ENCODE peak calls at places on chromosomes 16 and 17, in six cellular contexts. M is sigmoid colon, P is A549, N is stomach, V is K562, H is esophagus muscularis mucosa. Y is an unnamed sample.

GRCh38 chr17:33127706-33128105 is 136.1 kb downstream of the SPACA3 start:
- DNase-seq in H (no peak), V (no peak), N (no peak), P (no peak), M (no peak), Y (no peak)

GRCh38 chr17:49325980-49326379 is 36.1 kb downstream of the ZNF652 start:
- DNase-seq in P (no peak), V (no peak), H (no peak), M (no peak), N (no peak), Y (no peak)

GRCh38 chr17:81549826-81550225 is 2.3 kb downstream of the FAAP100 start:
- DNase-seq in V (no peak), H (no peak), N (no peak), P (no peak), M (no peak), Y (no peak)

GRCh38 chr16:89841275-89841674 is 13.0 kb downstream of the SPIRE2 start:
- DNase-seq in N (no peak), P (no peak), V (no peak), M (no peak), H (no peak), Y (no peak)

GRCh38 chr16:24075929-24076716 is 180.0 kb upstream of the CACNG3 start:
- DNase-seq in P (no peak), H (no peak), N (no peak), M (no peak), V (peak), Y (no peak)

GRCh38 chr16:3027983-3028715 is 4.3 kb downstream of the THOC6 start:
- DNase-seq in V (peak), N (peak), M (peak), H (no peak), P (peak), Y (peak)

GRCh38 chr17:2770129-2770528 is 20.7 kb upstream of the CCDC92B start:
- DNase-seq in M (no peak), H (no peak), P (no peak), N (no peak), V (no peak), Y (no peak)

GRCh38 chr16:23424292-23424958 is 28.6 kb downstream of the COG7 start:
- DNase-seq in H (no peak), N (no peak), M (peak), V (no peak), P (peak), Y (peak)

GRCh38 chr16:74999208-74999682 is 421 bp downstream of the ZNRF1 start:
- DNase-seq in P (no peak), M (peak), N (no peak), H (peak), V (peak), Y (peak)

GRCh38 chr16:3859875-3860274 is 20.6 kb downstream of the CREBBP start:
- DNase-seq in H (no peak), M (no peak), V (no peak), N (no peak), P (no peak), Y (no peak)

GRCh38 chr16:61323456-61323855 is 712.8 kb downstream of the CDH8 start:
- DNase-seq in P (no peak), M (no peak), H (no peak), V (no peak), N (no peak), Y (no peak)

GRCh38 chr16:57192720-57193486 is 6.8 kb downstream of the RSPRY1 start:
- DNase-seq in N (no peak), P (no peak), H (no peak), M (no peak), V (no peak), Y (no peak)

GRCh38 chr17:63519972-63520882 is 2.9 kb upstream of the KCNH6 start:
- DNase-seq in V (no peak), P (peak), H (no peak), N (no peak), M (no peak), Y (no peak)

GRCh38 chr17:72237223-72237622 is 116.4 kb downstream of the SOX9 start:
- DNase-seq in P (no peak), N (no peak), V (no peak), M (no peak), H (no peak), Y (no peak)

GRCh38 chr17:58840820-58841612 is 85.4 kb downstream of the PPM1E start:
- DNase-seq in M (no peak), N (no peak), P (no peak), V (no peak), H (no peak), Y (no peak)

GRCh38 chr17:76071497-76072148 is 694 bp downstream of the SRP68 start:
- DNase-seq in P (no peak), M (no peak), H (no peak), V (peak), N (no peak), Y (no peak)

GRCh38 chr17:79992657-79993389 is 42.8 kb downstream of the TBC1D16 start:
- DNase-seq in H (no peak), M (no peak), V (no peak), P (no peak), N (no peak), Y (no peak)

GRCh38 chr17:60167095-60167741 is 17.4 kb downstream of the CA4 start:
- DNase-seq in V (no peak), H (no peak), P (no peak), M (no peak), N (peak), Y (no peak)

GRCh38 chr17:73452056-73452455 is 140.3 kb upstream of the CDC42EP4 start:
- DNase-seq in N (no peak), V (no peak), H (no peak), M (no peak), P (no peak), Y (no peak)

GRCh38 chr17:58332720-58333395 is 4.3 kb upstream of the TSPOAP1 start:
- DNase-seq in M (no peak), N (no peak), P (no peak), H (no peak), V (no peak), Y (no peak)

GRCh38 chr17:3903881-3904286 is 11.0 kb upstream of the CAMKK1 start:
- DNase-seq in P (no peak), N (no peak), H (no peak), M (no peak), V (no peak), Y (no peak)

GRCh38 chr17:21239680-21240374 is 13.4 kb downstream of the NATD1 start:
- DNase-seq in V (peak), H (no peak), N (no peak), M (no peak), P (peak), Y (no peak)

GRCh38 chr17:65783845-65784334 is 222.4 kb upstream of the AXIN2 start:
- DNase-seq in H (no peak), P (peak), N (no peak), V (no peak), M (no peak), Y (peak)

DNA sequence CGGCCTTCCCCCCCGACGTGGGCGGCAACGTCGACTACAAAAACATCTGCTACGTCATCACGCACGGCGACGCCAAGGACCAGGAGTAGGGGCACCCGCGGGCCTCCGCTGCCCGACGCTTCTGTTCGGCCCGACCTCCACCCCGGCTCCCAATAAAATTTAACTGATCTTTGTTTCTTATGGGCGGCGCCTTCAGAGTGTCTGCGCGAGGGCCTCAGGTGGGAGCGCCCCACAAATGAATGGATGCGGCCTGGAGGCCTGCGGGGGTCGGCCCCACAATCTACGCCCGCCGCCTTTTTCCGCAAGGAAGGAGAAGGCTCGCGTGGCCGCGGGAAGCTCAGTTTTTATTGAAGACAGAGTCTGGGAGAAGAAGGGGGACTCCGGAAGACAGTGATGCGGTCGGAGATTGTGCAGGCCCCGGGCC is 3.2 kb downstream of the MYL11 start:
- DNase-seq in M (peak), P (peak), V (peak), N (peak), H (peak), Y (peak)
- TF ChIP-seq EP300 in M (no peak), P (no peak), V (no peak), N (peak), H (no peak), Y (no peak)

GRCh38 chr16:85854935-85855334 is 44.0 kb upstream of the IRF8 start:
- DNase-seq in H (no peak), M (no peak), P (no peak), N (no peak), V (no peak), Y (no peak)
- H3K4me3 ChIP-seq in H (no peak), M (no peak), P (no peak), N (no peak), V (no peak), Y (no peak)

GRCh38 chr16:87457724-87458423 is 35.0 kb downstream of the ZCCHC14 start:
- DNase-seq in N (no peak), H (no peak), M (no peak), P (no peak), V (no peak), Y (no peak)
- TF ChIP-seq EP300 in N (no peak), H (no peak), M (no peak), P (no peak), V (no peak), Y (no peak)

DNA sequence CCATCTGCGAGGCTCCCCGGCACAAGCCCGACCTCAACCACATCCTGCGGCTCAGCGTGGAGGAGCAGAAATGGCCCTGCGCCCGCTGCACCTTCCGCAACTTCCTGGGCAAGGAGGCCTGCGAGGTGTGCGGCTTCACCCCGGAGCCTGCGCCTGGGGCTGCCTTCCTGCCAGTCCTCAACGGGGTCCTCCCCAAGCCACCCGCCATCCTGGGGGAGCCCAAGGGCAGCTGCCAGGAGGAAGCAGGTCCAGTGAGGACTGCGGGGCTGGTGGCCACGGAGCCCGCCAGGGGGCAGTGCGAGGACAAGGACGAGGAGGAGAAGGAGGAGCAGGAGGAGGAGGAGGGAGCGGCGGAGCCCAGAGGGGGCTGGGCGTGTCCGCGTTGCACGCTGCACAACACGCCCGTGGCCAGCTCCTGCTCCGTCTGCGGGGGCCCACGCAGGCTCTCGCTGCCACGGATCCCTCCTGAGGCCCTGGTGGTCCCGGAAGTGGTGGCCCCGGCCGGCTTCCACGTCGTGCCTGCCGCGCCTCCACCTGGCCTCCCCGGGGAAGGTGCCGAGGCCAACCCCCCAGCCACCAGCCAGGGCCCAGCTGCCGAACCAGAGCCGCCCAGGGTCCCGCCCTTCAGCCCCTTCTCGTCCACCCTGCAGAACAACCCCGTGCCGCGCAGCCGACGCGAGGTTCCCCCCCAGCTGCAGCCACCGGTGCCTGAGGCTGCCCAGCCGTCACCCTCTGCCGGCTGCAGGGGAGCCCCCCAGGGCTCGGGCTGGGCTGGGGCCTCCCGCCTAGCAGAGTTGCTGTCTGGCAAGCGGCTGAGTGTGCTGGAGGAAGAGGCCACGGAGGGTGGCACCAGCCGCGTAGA is 13.1 kb upstream of the PRR35 start:
- DNase-seq in H (no peak), V (peak), M (peak), N (peak), P (no peak), Y (peak)
- H3K4me3 ChIP-seq in H (no peak), V (no peak), M (no peak), N (no peak), P (no peak), Y (peak)

GRCh38 chr17:10771142-10771541 is 32.8 kb downstream of the TMEM238L start:
- DNase-seq in N (no peak), P (no peak), M (no peak), H (no peak), V (no peak), Y (no peak)

GRCh38 chr17:10775740-10776333 is 28.1 kb downstream of the TMEM238L start:
- DNase-seq in N (no peak), M (no peak), H (no peak), V (no peak), P (no peak), Y (no peak)

GRCh38 chr17:10769840-10770239 is 34.1 kb downstream of the TMEM238L start:
- DNase-seq in V (no peak), H (no peak), P (no peak), M (peak), N (no peak), Y (no peak)

GRCh38 chr17:10775058-10775457 is 28.8 kb downstream of the TMEM238L start:
- DNase-seq in V (no peak), P (no peak), M (peak), H (no peak), N (peak), Y (no peak)

GRCh38 chr17:10772425-10773380 is 31.2 kb downstream of the TMEM238L start:
- DNase-seq in V (peak), M (peak), P (no peak), H (no peak), N (peak), Y (no peak)
- TF ChIP-seq EP300 in V (no peak), M (no peak), P (no peak), H (no peak), N (no peak), Y (no peak)

GRCh38 chr17:68462381-68463210 is 5.3 kb upstream of the WIPI1 start:
- DNase-seq in M (peak), V (peak), H (no peak), N (peak), P (peak), Y (peak)
- H3K4me3 ChIP-seq in M (no peak), V (no peak), H (no peak), N (no peak), P (no peak), Y (no peak)

GRCh38 chr17:13160790-13161189 is 143.0 kb upstream of the ELAC2 start:
- DNase-seq in M (no peak), N (no peak), V (no peak), H (no peak), P (no peak), Y (no peak)
- TF ChIP-seq EP300 in M (no peak), N (no peak), V (no peak), H (no peak), P (no peak), Y (no peak)

GRCh38 chr16:49825006-49825405 is 30.9 kb downstream of the ZNF423 start:
- DNase-seq in V (no peak), P (no peak), H (no peak), M (no peak), N (no peak), Y (no peak)

GRCh38 chr16:49830873-49831272 is 25.0 kb downstream of the ZNF423 start:
- DNase-seq in M (no peak), N (no peak), V (no peak), H (no peak), P (no peak), Y (no peak)

GRCh38 chr16:49828545-49829267 is 27.2 kb downstream of the ZNF423 start:
- DNase-seq in N (no peak), H (no peak), V (no peak), P (no peak), M (no peak), Y (no peak)

GRCh38 chr16:49826515-49826914 is 29.4 kb downstream of the ZNF423 start:
- DNase-seq in M (no peak), H (no peak), V (no peak), P (no peak), N (no peak), Y (no peak)

DNA sequence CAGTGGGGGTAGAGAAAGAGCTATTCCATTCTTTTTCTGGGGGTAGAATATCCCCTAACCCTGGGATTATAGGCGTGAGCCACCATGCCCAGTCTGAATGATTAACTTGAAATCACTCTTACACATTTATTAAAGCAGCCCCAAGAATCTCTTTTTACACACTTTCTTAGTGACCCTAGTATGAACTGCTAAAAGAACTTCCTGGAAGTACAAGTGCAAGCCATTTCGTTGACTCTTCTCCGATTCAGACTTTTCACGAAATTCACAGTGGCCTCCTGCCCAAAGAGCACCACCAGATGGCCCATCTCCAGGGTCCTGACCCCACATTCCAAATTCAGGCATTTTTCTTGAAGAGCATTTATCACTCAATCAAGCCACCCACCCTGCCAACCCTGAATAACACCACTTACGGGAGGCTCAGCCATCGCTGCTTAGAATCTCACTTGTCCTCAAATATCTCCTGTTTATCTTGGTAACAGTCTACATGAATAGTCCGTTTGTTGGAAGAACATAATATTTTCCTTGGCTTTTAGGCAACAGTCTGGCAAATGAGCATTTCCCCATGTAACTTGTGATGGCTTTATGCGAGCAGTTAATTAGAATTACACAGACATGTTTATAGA is 28.0 kb downstream of the ZNF423 start:
- DNase-seq in M (no peak), V (no peak), H (no peak), P (no peak), N (no peak), Y (no peak)
- H3K4me3 ChIP-seq in M (no peak), V (no peak), H (no peak), P (no peak), N (no peak), Y (no peak)

DNA sequence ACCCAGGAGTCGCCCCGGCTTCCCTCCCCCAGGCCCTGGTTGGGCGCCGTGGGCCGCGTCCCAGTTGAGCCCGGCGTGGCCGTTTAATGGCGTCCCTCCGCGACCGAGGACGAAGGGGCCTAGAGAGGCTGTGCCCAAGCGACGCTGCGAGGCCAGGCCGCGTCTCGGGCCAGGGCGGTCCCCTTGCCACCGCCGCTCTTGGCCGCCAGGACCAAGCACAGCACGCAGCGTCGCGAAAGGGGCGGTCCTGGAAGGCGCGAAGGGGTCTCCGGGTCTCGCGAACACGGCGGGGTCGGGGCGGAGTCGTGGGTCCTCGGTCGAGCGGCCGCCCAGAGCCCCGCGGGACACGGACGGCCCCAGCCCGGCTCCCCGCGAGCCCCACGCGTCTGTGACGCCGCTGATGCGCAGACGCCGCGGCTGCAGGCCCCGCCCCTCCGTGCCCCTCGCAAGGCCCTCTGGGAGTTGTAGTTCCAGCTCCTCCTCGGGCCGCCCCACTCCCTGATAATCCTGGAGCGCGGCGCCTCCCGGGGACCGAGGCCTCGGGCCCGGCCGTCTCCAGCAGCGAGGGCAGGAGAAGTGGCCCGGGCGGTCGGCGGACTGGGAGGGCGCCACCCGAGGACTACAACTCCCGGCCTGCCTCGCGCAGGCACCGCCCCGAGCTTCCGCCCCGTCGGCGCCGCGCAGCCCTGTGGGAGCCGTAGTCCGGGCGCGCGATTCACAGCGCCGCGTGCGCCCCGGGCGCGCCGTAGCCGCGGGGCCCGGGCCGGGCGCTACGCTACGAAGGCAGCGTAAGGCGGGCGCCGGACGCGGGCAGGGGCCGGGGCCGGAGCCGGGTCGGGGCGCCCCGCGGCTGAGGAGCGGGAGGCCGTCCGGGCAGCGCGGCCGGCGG is at the start of gene CAPN15:
- DNase-seq in H (peak), N (peak), V (peak), M (peak), P (peak), Y (peak)
- TF ChIP-seq EP300 in H (no peak), N (no peak), V (no peak), M (no peak), P (no peak), Y (no peak)

GRCh38 chr16:19883296-19883951 is 1.2 kb downstream of the GPRC5B start:
- DNase-seq in V (peak), M (no peak), P (no peak), N (peak), H (no peak), Y (peak)

GRCh38 chr16:19884021-19884485 is 595 bp downstream of the GPRC5B start:
- DNase-seq in P (no peak), M (peak), H (no peak), N (peak), V (no peak), Y (peak)

GRCh38 chr16:19882186-19882585 is 2.5 kb downstream of the GPRC5B start:
- DNase-seq in N (no peak), H (no peak), V (no peak), P (no peak), M (no peak), Y (no peak)

GRCh38 chr16:19881783-19882182 is 2.9 kb downstream of the GPRC5B start:
- DNase-seq in P (no peak), N (no peak), V (no peak), M (no peak), H (no peak), Y (no peak)

GRCh38 chr16:19882641-19883040 is 2.0 kb downstream of the GPRC5B start:
- DNase-seq in M (no peak), N (no peak), H (no peak), P (no peak), V (no peak), Y (no peak)
- H3K4me3 ChIP-seq in M (peak), N (peak), H (peak), P (no peak), V (no peak), Y (peak)